ENCODE peak calls at places on chromosomes 11 and 22, in six cellular contexts. M is MM.1S; K is astrocyte of the cerebellum; X is activated gamma-delta T cell treated with anti-CD3 and anti-CD28 coated beads, Interleukin-2, amount 50 U/mL, for 16 hours; I is skeletal muscle cell; F is LoVo. V is an unnamed sample.

GRCh38 chr11:76701701-76702100 is 31.2 kb upstream of the LRRC32 start:
- DNase-seq in M (no peak), K (peak; percentile 9), X (no peak), I (no peak), F (no peak), V (no peak)

GRCh38 chr11:107858217-107859070 is at the start of gene SLC35F2:
- DNase-seq in M (peak; percentile 91), K (peak; percentile 22), X (peak; percentile 49), I (no peak), F (peak; percentile 84), V (peak; percentile 48)

GRCh38 chr11:73334244-73335203 is 26.4 kb downstream of the ARHGEF17 start:
- DNase-seq in M (no peak), K (no peak), X (no peak), I (peak; percentile 78), F (peak; percentile 29), V (peak; percentile 63)

GRCh38 chr11:102727890-102728289 is 3.1 kb upstream of the MMP8 start:
- DNase-seq in M (no peak), K (no peak), X (no peak), I (peak; percentile 61), F (no peak), V (no peak)

GRCh38 chr22:41147722-41148121 is 55.3 kb downstream of the EP300 start:
- DNase-seq in M (no peak), K (no peak), X (no peak), I (no peak), F (no peak), V (no peak)

GRCh38 chr11:76698321-76699043 is 27.9 kb upstream of the LRRC32 start:
- DNase-seq in M (no peak), K (no peak), X (no peak), I (no peak), F (no peak), V (no peak)

GRCh38 chr11:80240245-80240644 is 799.4 kb upstream of the TENM4 start:
- DNase-seq in M (no peak), K (no peak), X (no peak), I (no peak), F (no peak), V (no peak)

GRCh38 chr11:76266269-76266668 is 60.0 kb upstream of the WNT11 start:
- DNase-seq in M (no peak), K (peak; percentile 15), X (no peak), I (peak; percentile 53), F (peak; percentile 54), V (peak; percentile 63)

GRCh38 chr11:18540207-18541009 is 13.7 kb upstream of the TSG101 start:
- DNase-seq in M (peak; percentile 45), K (no peak), X (no peak), I (no peak), F (peak; percentile 38), V (no peak)

GRCh38 chr11:134024420-134025085 is 44.3 kb upstream of the JAM3 start:
- DNase-seq in M (no peak), K (no peak), X (no peak), I (no peak), F (no peak), V (no peak)

GRCh38 chr11:126212089-126212660 is 593 bp downstream of the FAM118B start:
- DNase-seq in M (no peak), K (no peak), X (no peak), I (no peak), F (no peak), V (no peak)

GRCh38 chr22:30695871-30696655 is 1.4 kb downstream of the OSBP2 start:
- DNase-seq in M (no peak), K (no peak), X (no peak), I (no peak), F (no peak), V (no peak)

GRCh38 chr11:125941606-125942275 is 4.1 kb upstream of the VSIG10L2 start:
- DNase-seq in M (peak; percentile 59), K (peak; percentile 3), X (peak; percentile 5), I (peak; percentile 20), F (peak; percentile 23), V (peak; percentile 5)

GRCh38 chr11:69352715-69353325 is 58.9 kb downstream of the MYEOV start:
- DNase-seq in M (no peak), K (no peak), X (no peak), I (peak; percentile 82), F (peak; percentile 49), V (peak; percentile 79)

GRCh38 chr22:50348058-50348457 is 4.9 kb downstream of the PPP6R2 start:
- DNase-seq in M (no peak), K (no peak), X (no peak), I (no peak), F (no peak), V (no peak)

GRCh38 chr11:132202621-132203020 is 832.2 kb downstream of the NTM start:
- DNase-seq in M (no peak), K (peak; percentile 16), X (no peak), I (peak; percentile 22), F (no peak), V (no peak)

GRCh38 chr11:77375114-77375513 is 73.6 kb upstream of the GDPD4 start:
- DNase-seq in M (no peak), K (peak; percentile 19), X (no peak), I (no peak), F (no peak), V (no peak)

GRCh38 chr11:11929920-11930319 is 78.5 kb downstream of the DKK3 start:
- DNase-seq in M (no peak), K (no peak), X (no peak), I (no peak), F (no peak), V (no peak)

GRCh38 chr22:48961705-48962104 is 866.0 kb downstream of the BRD1 start:
- DNase-seq in M (no peak), K (no peak), X (no peak), I (no peak), F (no peak), V (no peak)

GRCh38 chr11:46026616-46027293 is 94.5 kb downstream of the PHF21A start:
- DNase-seq in M (no peak), K (no peak), X (no peak), I (no peak), F (no peak), V (no peak)

GRCh38 chr11:93005239-93005638 is 35.8 kb downstream of the MTNR1B start:
- DNase-seq in M (no peak), K (no peak), X (no peak), I (peak; percentile 70), F (no peak), V (no peak)

GRCh38 chr22:46043339-46043738 is 66.4 kb upstream of the WNT7B start:
- DNase-seq in M (no peak), K (no peak), X (no peak), I (no peak), F (no peak), V (no peak)

GRCh38 chr11:102451693-102452460 is 688 bp downstream of the TMEM123 start:
- DNase-seq in M (peak; percentile 89), K (no peak), X (peak; percentile 52), I (no peak), F (peak; percentile 65), V (no peak)

GRCh38 chr11:43574949-43575915 is 105.3 kb upstream of the HSD17B12 start:
- DNase-seq in M (no peak), K (no peak), X (no peak), I (peak; percentile 60), F (no peak), V (no peak)

GRCh38 chr22:37803195-37803635 is 4.5 kb upstream of the GCAT start:
- DNase-seq in M (no peak), K (no peak), X (no peak), I (no peak), F (no peak), V (no peak)

GRCh38 chr11:48025293-48025982 is 45.1 kb downstream of the PTPRJ start:
- DNase-seq in M (no peak), K (no peak), X (no peak), I (no peak), F (no peak), V (no peak)

GRCh38 chr11:75422248-75423231 is 10.5 kb downstream of the KLHL35 start:
- DNase-seq in M (no peak), K (no peak), X (no peak), I (no peak), F (no peak), V (no peak)

GRCh38 chr11:62923634-62924411 is 2.7 kb upstream of the CHRM1 start:
- DNase-seq in M (peak; percentile 75), K (no peak), X (no peak), I (no peak), F (no peak), V (no peak)

GRCh38 chr11:86292912-86293606 is 9.0 kb upstream of the HIKESHI start:
- DNase-seq in M (no peak), K (no peak), X (no peak), I (no peak), F (no peak), V (no peak)

GRCh38 chr11:67370351-67371076 is 2.9 kb downstream of the CLCF1 start:
- DNase-seq in M (no peak), K (no peak), X (no peak), I (no peak), F (no peak), V (no peak)

GRCh38 chr11:28673687-28674431 is 565.7 kb downstream of the METTL15 start:
- DNase-seq in M (no peak), K (no peak), X (no peak), I (peak; percentile 48), F (peak; percentile 10), V (peak; percentile 10)

GRCh38 chr22:31586137-31586920 is 75.7 kb downstream of the PISD start:
- DNase-seq in M (no peak), K (no peak), X (no peak), I (peak; percentile 84), F (no peak), V (no peak)

GRCh38 chr11:117822031-117822521 is 2.5 kb downstream of the FXYD2 start:
- DNase-seq in M (peak; percentile 44), K (no peak), X (no peak), I (no peak), F (no peak), V (no peak)

V was measured in kidney epithelial cell.